ENCODE peak calls at places on chromosome 21, in six cellular contexts. V, Q, A, Z, Y and E are unnamed samples.

GRCh38 chr21:31552826-31553225 is 106.7 kb upstream of the SOD1 start:
- DNase-seq in V (no peak), Q (no peak), A (no peak), Z (no peak), Y (no peak), E (no peak)

GRCh38 chr21:34133802-34134201 is 60.4 kb downstream of the MRPS6 start:
- DNase-seq in V (no peak), Q (no peak), A (no peak), Z (no peak), Y (no peak), E (no peak)

GRCh38 chr21:44908496-44908895 is 12.2 kb downstream of the ITGB2 start:
- DNase-seq in V (no peak), Q (no peak), A (no peak), Z (no peak), Y (no peak), E (no peak)

GRCh38 chr21:31343680-31344480 is at the start of gene TIAM1:
- DNase-seq in V (peak), Q (peak), A (peak), Z (peak), Y (peak), E (no peak)

GRCh38 chr21:44991538-44992483 is 52.0 kb downstream of the SLX9 start:
- DNase-seq in V (peak), Q (peak), A (no peak), Z (no peak), Y (no peak), E (no peak)

GRCh38 chr21:43311303-43311817 is 115.6 kb downstream of the SIK1 start:
- DNase-seq in V (no peak), Q (peak), A (no peak), Z (no peak), Y (no peak), E (no peak)

GRCh38 chr21:38277501-38278111 is 20.8 kb downstream of the KCNJ15 start:
- DNase-seq in V (no peak), Q (peak), A (peak), Z (peak), Y (no peak), E (no peak)

GRCh38 chr21:31184462-31184861 is 146.2 kb upstream of the KRTAP19-8 start:
- DNase-seq in V (no peak), Q (no peak), A (no peak), Z (no peak), Y (no peak), E (no peak)

GRCh38 chr21:43758132-43758619 is 17.9 kb downstream of the CSTB start:
- DNase-seq in V (peak), Q (no peak), A (no peak), Z (no peak), Y (peak), E (no peak)

GRCh38 chr21:32256873-32257620 is 21.8 kb downstream of the MIS18A start:
- DNase-seq in V (peak), Q (peak), A (peak), Z (peak), Y (peak), E (no peak)

GRCh38 chr21:32403201-32403701 is 9.3 kb upstream of the EVA1C start:
- DNase-seq in V (no peak), Q (peak), A (peak), Z (peak), Y (peak), E (no peak)

GRCh38 chr21:22138297-22139016 is 1140.2 kb downstream of the NCAM2 start:
- DNase-seq in V (no peak), Q (no peak), A (no peak), Z (no peak), Y (no peak), E (no peak)

GRCh38 chr21:43269461-43269860 is 100.7 kb downstream of the CRYAA start:
- DNase-seq in V (peak), Q (peak), A (no peak), Z (no peak), Y (no peak), E (no peak)

GRCh38 chr21:28867401-28867800 is 125.3 kb downstream of the LTN1 start:
- DNase-seq in V (no peak), Q (no peak), A (no peak), Z (no peak), Y (no peak), E (no peak)

GRCh38 chr21:46637952-46638746 is 2.7 kb downstream of the PRMT2 start:
- DNase-seq in V (no peak), Q (no peak), A (no peak), Z (no peak), Y (no peak), E (no peak)

GRCh38 chr21:14766241-14766640 is 220.1 kb upstream of the SAMSN1 start:
- DNase-seq in V (no peak), Q (no peak), A (no peak), Z (no peak), Y (no peak), E (no peak)

GRCh38 chr21:42425603-42425985 is 21.9 kb downstream of the UBASH3A start:
- DNase-seq in V (no peak), Q (no peak), A (no peak), Z (no peak), Y (no peak), E (no peak)

GRCh38 chr21:42636535-42636914 is 16.9 kb upstream of the PDE9A start:
- DNase-seq in V (no peak), Q (no peak), A (no peak), Z (peak), Y (no peak), E (no peak)

GRCh38 chr21:38228115-38228514 is 28.7 kb upstream of the KCNJ15 start:
- DNase-seq in V (no peak), Q (no peak), A (no peak), Z (no peak), Y (no peak), E (no peak)

GRCh38 chr21:25371831-25372434 is 235.3 kb downstream of the MRPL39 start:
- DNase-seq in V (no peak), Q (no peak), A (no peak), Z (peak), Y (no peak), E (no peak)

GRCh38 chr21:25373126-25374082 is 233.9 kb downstream of the MRPL39 start:
- DNase-seq in V (no peak), Q (no peak), A (no peak), Z (peak), Y (no peak), E (no peak)

GRCh38 chr21:25369524-25370300 is 237.6 kb downstream of the MRPL39 start:
- DNase-seq in V (no peak), Q (no peak), A (no peak), Z (peak), Y (no peak), E (no peak)

GRCh38 chr21:25368531-25368930 is 238.8 kb downstream of the MRPL39 start:
- DNase-seq in V (no peak), Q (no peak), A (no peak), Z (no peak), Y (no peak), E (no peak)

DNA sequence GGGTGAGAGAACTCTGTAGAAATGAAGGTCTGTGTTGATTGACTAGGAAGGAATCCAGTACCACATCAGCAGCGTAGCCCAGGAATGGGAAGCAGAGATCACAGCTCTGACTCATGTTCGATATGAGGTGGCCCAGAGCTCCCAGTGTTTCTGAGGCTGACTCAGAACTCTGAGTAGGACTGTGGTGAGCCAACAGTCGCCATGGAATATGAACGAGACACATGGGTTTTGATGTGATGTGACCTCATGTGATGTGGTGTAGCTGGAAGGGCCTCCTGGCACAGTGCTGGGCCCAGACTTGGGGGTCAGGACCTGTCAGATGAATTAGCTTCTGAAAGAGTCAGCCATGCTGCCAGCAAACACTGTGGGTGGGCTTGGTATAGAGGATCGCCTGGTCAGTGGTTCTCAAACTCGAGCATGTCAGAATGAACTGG is 237.0 kb downstream of the MRPL39 start:
- DNase-seq in V (no peak), Q (no peak), A (no peak), Z (peak), Y (no peak), E (no peak)
- H3K4me3 ChIP-seq in V (no peak), Q (no peak), A (no peak), Z (no peak), Y (no peak), E (no peak)

DNA sequence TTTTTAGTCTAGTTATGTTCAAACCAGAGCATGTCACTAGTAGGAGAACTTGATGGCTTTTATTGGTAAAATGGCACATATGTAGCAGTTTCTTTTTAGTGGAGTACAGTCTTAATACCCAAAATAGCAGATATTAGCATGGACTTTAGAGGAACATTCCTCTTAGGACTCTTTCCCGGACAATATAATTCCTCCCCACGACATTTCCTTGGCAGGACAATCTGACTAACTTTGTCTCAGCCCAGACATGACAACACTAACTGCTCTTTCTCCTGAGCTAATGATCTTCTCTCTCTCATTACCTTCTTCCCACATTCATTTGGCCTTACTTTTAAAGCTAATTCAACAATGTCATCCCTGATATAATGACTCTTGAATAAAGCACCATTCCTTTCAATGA is 62.5 kb downstream of the ADAMTS1 start:
- DNase-seq in V (no peak), Q (no peak), A (no peak), Z (no peak), Y (no peak), E (no peak)
- H3K27ac ChIP-seq in V (peak), Q (peak), A (no peak), Z (no peak), Y (peak), E (peak)

DNA sequence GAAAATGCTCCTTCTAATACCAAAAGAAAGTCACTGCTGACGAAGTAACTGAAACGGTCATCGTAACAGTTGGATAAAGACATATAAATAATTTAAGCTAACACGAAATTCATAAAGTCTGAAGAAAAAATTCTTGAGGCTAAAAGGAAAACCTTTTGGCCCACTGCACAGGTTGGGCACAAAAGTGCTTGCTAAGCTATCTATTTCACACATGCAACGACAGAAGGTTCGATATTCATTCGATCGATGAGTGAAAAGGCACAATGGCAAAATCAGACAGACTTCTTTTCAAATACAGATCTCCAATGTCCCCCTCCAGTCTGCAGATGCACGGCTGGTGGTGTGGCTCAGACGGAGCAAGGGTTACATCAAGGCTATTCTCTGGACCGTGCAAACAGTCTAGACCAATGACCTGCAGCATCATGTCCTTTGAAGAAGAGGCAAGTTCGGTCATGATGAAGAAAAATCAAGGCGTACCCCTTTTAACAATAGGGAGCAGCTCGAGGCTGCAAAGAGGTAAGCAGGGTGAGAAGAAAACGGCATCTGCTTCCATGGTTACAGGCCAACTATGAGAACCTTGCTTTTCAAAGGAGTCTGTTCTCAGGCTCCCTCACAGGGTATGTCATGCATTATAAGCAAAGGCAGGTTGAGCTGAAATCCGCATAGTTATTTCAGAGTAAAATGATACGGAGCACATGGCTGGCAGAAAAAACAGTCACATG is 579.6 kb downstream of the USP25 start:
- DNase-seq in V (peak), Q (no peak), A (no peak), Z (peak), Y (no peak), E (no peak)
- H3K4me3 ChIP-seq in V (peak), Q (no peak), A (no peak), Z (peak), Y (peak), E (peak)

GRCh38 chr21:36069713-36070573 is at the start of gene CBR1:
- DNase-seq in V (peak), Q (peak), A (peak), Z (peak), Y (peak), E (peak)
- H3K27ac ChIP-seq in V (peak), Q (peak), A (peak), Z (peak), Y (peak), E (peak)